ENCODE peak calls at places on chromosomes 6 and 20, in seven cellular contexts. H, C, Q, B, D, S and M are unnamed samples.

GRCh38 chr20:63741676-63742380 is 2.3 kb downstream of the SLC2A4RG start:
- DNase-seq in Q (no peak), B (no peak), H (no peak), C (no peak), S (peak; percentile 44), D (no peak), M (no peak)

GRCh38 chr6:53910834-53911233 is 116.0 kb downstream of the LRRC1 start:
- DNase-seq in C (no peak), S (peak; percentile 25), B (no peak), Q (no peak), H (no peak), D (no peak), M (no peak)

GRCh38 chr6:35603326-35604202 is 85.2 kb downstream of the FKBP5 start:
- DNase-seq in C (no peak), S (no peak), Q (no peak), D (no peak), B (no peak), H (no peak), M (no peak)

GRCh38 chr6:127201321-127201720 is 65.3 kb upstream of the RNF146 start:
- DNase-seq in Q (no peak), C (peak; percentile 12), S (no peak), D (no peak), B (no peak), H (no peak), M (no peak)

GRCh38 chr20:18738055-18738454 is 75.5 kb upstream of the SCP2D1 start:
- DNase-seq in H (no peak), B (no peak), D (no peak), Q (no peak), S (no peak), C (peak; percentile 37), M (no peak)

GRCh38 chr20:53080969-53081871 is 109.1 kb downstream of the TSHZ2 start:
- DNase-seq in D (no peak), Q (no peak), B (no peak), H (no peak), C (peak; percentile 86), S (peak; percentile 24), M (peak; percentile 20)

GRCh38 chr6:95803889-95804288 is 211.9 kb upstream of the FUT9 start:
- DNase-seq in B (no peak), Q (no peak), S (no peak), H (no peak), D (no peak), C (no peak), M (no peak)

GRCh38 chr6:3457710-3458605 is 1.1 kb upstream of the SLC22A23 start:
- DNase-seq in C (peak; percentile 34), S (peak; percentile 21), D (peak; percentile 16), B (no peak), H (peak; percentile 77), Q (no peak), M (peak; percentile 71)

GRCh38 chr6:30364591-30364990 is 19.6 kb downstream of the RPP21 start:
- DNase-seq in S (no peak), B (no peak), C (no peak), D (no peak), Q (no peak), H (no peak), M (no peak)

GRCh38 chr20:64212750-64213149 is 42.8 kb upstream of the PCMTD2 start:
- DNase-seq in B (no peak), Q (no peak), S (peak; percentile 76), H (peak; percentile 34), C (no peak), D (no peak), M (no peak)

GRCh38 chr6:8277769-8278168 is 157.6 kb downstream of the SLC35B3 start:
- DNase-seq in B (no peak), H (no peak), C (no peak), D (no peak), Q (no peak), S (no peak), M (no peak)

GRCh38 chr20:23161968-23162696 is 76.0 kb upstream of the CD93 start:
- DNase-seq in Q (no peak), D (peak; percentile 18), H (peak; percentile 68), B (peak; percentile 76), C (peak; percentile 74), S (peak; percentile 73), M (peak; percentile 93)

GRCh38 chr20:59908855-59909254 is 24.6 kb downstream of the SYCP2 start:
- DNase-seq in D (no peak), C (no peak), B (no peak), S (no peak), Q (no peak), H (no peak), M (no peak)

GRCh38 chr6:144214622-144215401 is 64.5 kb downstream of the STX11 start:
- DNase-seq in Q (no peak), B (no peak), S (peak; percentile 25), H (no peak), C (no peak), D (no peak), M (no peak)

GRCh38 chr6:18101271-18101670 is 21.2 kb downstream of the NHLRC1 start:
- DNase-seq in C (no peak), S (no peak), D (no peak), B (no peak), H (no peak), Q (no peak), M (no peak)

GRCh38 chr6:7377961-7378360 is 11.6 kb downstream of the CAGE1 start:
- DNase-seq in Q (no peak), H (no peak), S (no peak), B (no peak), D (no peak), C (no peak), M (no peak)

GRCh38 chr20:62217913-62218773 is 1.9 kb downstream of the HRH3 start:
- DNase-seq in S (no peak), Q (no peak), H (no peak), B (no peak), D (no peak), C (no peak), M (no peak)

GRCh38 chr6:129684323-129684884 is 25.6 kb downstream of the ARHGAP18 start:
- DNase-seq in B (no peak), Q (no peak), H (no peak), D (no peak), S (no peak), C (no peak), M (no peak)

GRCh38 chr20:33474097-33474846 is 15.6 kb upstream of the CBFA2T2 start:
- DNase-seq in C (no peak), S (no peak), Q (no peak), H (no peak), B (no peak), D (no peak), M (no peak)

DNA sequence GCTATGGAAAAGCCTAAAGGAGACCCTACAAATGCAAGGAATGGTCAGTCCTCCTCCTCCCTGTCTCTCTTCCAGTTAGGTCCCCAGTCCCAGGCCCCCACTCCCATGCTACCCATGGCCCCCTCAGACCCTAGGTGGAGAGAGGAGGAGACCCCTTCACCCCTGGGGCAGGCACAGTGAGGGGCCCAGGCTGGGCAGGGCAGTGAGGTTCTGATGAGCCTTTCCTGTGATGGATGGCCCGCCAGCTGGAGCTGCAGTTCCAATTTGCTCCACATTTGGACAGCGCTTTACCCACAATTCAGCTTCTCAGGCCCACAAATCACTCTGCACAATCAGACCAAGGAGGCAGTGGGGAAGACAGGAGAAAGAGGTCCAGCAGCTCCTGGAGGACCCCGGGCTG is 37.3 kb upstream of the MLN start:
- DNase-seq in D (no peak), B (no peak), S (no peak), C (no peak), Q (no peak), H (no peak), M (no peak)
- H3K27ac ChIP-seq in D (no peak overlapping the region), B (no peak overlapping the region), S (no peak overlapping the region), C (peak overlapping the region; percentile 95), Q (peak overlapping the region; percentile 97), H (no peak overlapping the region), M (no peak overlapping the region)

DNA sequence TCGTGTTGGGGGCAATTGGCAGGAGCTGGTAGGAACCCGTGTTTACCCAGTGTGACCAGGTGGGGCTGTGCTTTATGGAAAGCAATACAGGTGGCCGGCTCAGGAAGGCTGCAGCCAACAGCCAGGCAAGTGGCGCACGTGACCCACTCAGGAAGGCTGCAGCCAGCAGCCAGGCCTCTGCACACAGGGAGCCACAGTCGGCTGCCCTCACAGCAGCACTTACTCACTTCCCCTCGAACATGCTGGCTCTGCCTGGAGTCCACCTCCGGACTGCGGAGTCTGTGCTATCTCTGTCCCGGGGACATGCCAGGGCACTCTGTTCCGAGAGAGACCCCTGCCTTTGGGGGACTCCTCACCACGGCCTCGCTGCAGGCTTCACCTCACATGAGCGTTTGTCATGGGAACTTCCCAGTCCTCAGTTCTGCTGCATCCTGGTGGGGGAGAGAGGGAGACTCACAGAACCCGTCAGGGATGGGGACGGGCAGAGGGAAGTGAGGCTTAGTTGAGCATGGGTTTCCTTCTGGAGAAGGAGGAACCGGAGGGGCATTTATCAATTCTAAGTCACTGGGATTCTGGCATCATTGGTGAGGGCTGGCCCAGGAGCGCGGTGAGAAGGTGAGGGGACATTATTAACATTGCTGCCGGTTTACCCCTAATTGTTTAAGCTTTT is 76.8 kb downstream of the TTLL2 start:
- DNase-seq in Q (no peak), H (no peak), S (no peak), D (no peak), C (no peak), B (no peak), M (peak; percentile 66)
- H3K27ac ChIP-seq in Q (no peak overlapping the region), H (no peak overlapping the region), S (no peak overlapping the region), D (no peak overlapping the region), C (no peak overlapping the region), B (no peak overlapping the region), M (no peak overlapping the region)

DNA sequence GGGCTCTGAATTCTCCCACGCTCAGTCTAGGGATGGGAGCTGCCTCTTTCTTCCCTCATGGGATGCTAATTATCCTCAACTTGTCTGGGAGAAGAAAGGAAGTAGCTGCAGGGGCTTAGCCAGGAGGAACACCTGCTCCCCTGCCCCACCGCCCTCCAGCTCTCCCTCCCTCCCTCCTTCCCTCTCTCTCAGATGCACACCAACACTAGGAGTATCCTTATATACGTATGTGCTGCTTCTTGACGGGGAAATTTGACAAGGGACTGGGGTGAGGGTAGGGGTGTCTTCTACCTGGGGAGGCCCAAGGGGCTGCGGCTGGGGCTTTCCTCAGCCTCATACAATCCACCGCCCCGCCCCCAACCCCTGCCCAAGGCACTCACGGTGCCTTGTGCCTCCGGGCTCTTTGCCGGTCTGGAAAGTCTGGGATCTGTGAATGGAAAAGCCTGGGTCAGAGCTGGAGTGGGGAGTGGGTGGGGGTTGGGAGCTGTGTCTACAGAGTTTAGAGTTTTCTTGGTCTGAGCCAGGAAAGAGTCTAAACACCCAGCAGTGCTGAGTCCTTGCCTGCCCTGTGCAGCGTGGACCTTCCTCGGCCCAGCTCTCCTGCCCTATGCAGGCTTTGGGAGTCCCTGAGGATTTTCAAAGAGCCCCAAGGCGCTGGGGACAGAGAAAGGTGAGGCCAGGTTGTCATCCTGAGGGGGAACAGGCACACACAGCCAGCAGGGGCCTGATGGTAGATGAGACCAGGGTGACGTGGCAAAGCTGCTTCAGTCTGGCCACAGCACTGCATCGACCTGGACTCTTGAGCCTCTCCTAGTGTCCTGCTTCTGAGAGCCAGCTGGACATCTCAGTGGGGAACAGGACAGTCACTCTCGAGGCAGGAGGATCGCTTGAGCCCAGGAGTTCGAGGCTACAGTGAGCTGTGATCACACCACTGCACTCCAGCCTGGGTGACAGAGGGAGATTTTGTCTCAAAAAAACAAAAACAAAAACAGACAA is 29.3 kb upstream of the EMILIN3 start:
- DNase-seq in B (no peak), H (no peak), D (no peak), S (peak; percentile 31), C (no peak), Q (no peak), M (no peak)
- H3K27ac ChIP-seq in B (peak overlapping the region; percentile 22), H (peak overlapping the region; percentile 54), D (no peak overlapping the region), S (no peak overlapping the region), C (no peak overlapping the region), Q (no peak overlapping the region), M (peak overlapping the region; percentile 41)

DNA sequence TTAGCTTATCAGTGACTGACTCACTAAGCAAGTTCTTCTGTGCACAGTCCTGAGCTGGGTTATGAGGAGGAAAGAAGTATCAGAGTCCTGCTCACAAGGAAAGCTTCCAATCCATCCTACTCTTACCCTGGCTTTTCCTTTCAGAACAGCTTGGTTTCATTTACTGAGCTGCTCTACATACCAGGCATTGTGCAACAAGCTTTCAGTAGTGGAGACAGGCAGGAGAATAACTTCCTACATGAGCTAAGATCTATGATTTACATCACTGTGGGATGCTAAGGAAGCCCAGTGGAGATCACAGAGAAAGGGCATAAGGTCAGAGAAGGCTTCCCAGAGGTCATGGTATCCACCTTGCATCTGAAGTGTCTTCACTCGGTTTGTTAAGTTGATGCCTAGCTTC is 144.5 kb downstream of the MAP3K7 start:
- DNase-seq in B (no peak), H (no peak), Q (no peak), D (no peak), C (no peak), S (no peak), M (no peak)
- H3K27ac ChIP-seq in B (no peak overlapping the region), H (no peak overlapping the region), Q (no peak overlapping the region), D (no peak overlapping the region), C (no peak overlapping the region), S (no peak overlapping the region), M (no peak overlapping the region)